ENCODE peak calls at places on chromosomes 5 and 9, in four cellular contexts. G is CD8-positive, alpha-beta T cell; W is HCT116; V is psoas muscle. N is an unnamed sample.
A peak's percentile ranks its signal among the peaks of the same experiment; 100 is the strongest.

GRCh38 chr9:111851536-111851935 is 45.1 kb upstream of the UGCG start:
- DNase-seq in G (no peak), W (peak; percentile 48), V (no peak), N (no peak)

GRCh38 chr5:378301-378891 is 56.9 kb downstream of the AHRR start:
- DNase-seq in G (peak; percentile 27), W (no peak), V (no peak), N (no peak)

GRCh38 chr5:67063791-67064190 is 132.8 kb downstream of the CD180 start:
- DNase-seq in G (no peak), W (no peak), V (no peak), N (no peak)

GRCh38 chr5:171445910-171446516 is 26.6 kb downstream of the FGF18 start:
- DNase-seq in G (no peak), W (no peak), V (peak; percentile 71), N (peak; percentile 8)

GRCh38 chr9:36135791-36136276 is 699 bp upstream of the GLIPR2 start:
- DNase-seq in G (no peak), W (no peak), V (no peak), N (no peak)

GRCh38 chr5:1882337-1883119 is at the start of gene IRX4:
- DNase-seq in G (no peak), W (peak; percentile 42), V (peak; percentile 46), N (no peak)

GRCh38 chr9:98654247-98654646 is 54.5 kb downstream of the GABBR2 start:
- DNase-seq in G (no peak), W (no peak), V (no peak), N (no peak)

GRCh38 chr9:113594484-113595299 is 131.2 kb downstream of the RGS3 start:
- DNase-seq in G (no peak), W (no peak), V (peak; percentile 57), N (no peak)

GRCh38 chr5:147534172-147534951 is 24.5 kb upstream of the DPYSL3 start:
- DNase-seq in G (no peak), W (no peak), V (no peak), N (no peak)

GRCh38 chr5:79011869-79012268 is 26.8 kb upstream of the ARSB start:
- DNase-seq in G (no peak), W (no peak), V (no peak), N (no peak)
- H3K4me1 ChIP-seq in G (no peaks in the 10 kb centered on the region), W (no peaks in the 10 kb centered on the region), V (no peaks in the 10 kb centered on the region), N (no peaks in the 10 kb centered on the region)

GRCh38 chr5:97903742-97904141 is 720.7 kb upstream of the RIOK2 start:
- DNase-seq in G (no peak), W (no peak), V (no peak), N (no peak)
- H3K4me1 ChIP-seq in G (no peaks in the 10 kb centered on the region), W (no peaks in the 10 kb centered on the region), V (no peaks in the 10 kb centered on the region), N (no peaks in the 10 kb centered on the region)

DNA sequence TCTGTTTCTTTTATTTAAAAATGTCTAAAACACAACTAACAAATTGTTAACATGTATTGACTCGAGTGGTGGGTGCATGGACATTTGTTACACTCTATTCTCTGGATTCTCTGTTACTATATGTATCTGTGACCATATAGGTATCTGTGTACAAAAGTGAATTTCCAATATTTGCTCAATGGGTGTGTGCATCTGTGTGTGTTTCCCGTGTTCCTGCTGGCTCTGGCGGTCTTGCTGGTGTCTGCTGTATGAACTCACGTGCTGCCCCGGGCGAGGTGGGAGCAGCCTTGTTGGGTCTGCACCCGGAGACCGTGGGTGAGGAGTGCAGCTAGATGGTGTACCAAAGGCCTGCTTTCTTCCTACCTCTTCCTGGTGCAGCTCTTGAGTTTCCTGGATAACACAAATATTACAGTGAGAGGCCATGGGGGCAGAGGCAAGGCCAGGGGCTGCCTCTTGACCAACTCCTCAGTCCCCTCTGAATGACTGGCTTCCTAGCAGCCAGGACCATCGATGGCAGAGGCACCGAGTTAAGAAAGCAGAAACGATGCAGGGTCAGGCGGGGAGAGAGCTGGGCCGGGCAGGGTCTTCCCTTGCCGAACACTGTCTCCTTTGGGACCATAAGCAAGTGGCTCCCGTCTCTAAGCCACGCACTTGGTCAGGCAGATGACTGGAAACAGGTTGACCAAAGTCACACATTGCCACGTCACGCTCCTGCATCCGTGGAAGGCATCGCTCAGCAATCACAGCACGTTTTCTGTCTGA is 49.5 kb downstream of the LHX2 start:
- DNase-seq in G (no peak), W (no peak), V (no peak), N (no peak)
- H3K4me1 ChIP-seq in G (no peaks in the 10 kb centered on the region), W (no peaks in the 10 kb centered on the region), V (no peaks in the 10 kb centered on the region), N (no peaks in the 10 kb centered on the region)

DNA sequence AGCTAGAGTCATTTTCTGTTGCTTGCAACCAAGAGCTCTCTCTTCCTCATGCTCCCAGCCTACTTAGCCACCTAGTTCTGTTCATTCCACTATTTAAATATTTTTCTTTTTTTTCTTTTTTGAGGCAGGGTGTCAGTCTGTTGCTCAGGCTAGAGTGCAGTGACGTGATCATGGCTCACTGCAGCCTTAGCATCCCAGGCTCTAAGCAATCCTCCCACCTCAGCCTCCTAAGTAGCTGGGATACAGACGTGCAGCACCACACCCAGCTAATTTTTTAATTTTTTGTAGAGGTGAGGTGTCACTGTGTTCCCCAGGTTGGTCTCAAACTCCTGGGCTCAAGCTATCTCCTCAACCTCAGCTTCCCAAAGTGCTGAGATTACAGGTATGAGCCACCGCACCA is 5.1 kb upstream of the F12 start:
- DNase-seq in G (no peak), W (no peak), V (no peak), N (no peak)
- H3K4me1 ChIP-seq in G (peaks cover 17% of the 10 kb centered on the region), W (no peaks in the 10 kb centered on the region), V (no peaks in the 10 kb centered on the region), N (no peaks in the 10 kb centered on the region)

GRCh38 chr9:14180077-14180941 is 133.6 kb downstream of the NFIB start:
- DNase-seq in G (no peak), W (no peak), V (no peak), N (peak; percentile 53)

GRCh38 chr9:14180942-14181270 is 133.0 kb downstream of the NFIB start:
- DNase-seq in G (no peak), W (no peak), V (no peak), N (no peak)

GRCh38 chr9:14186096-14186495 is 127.8 kb downstream of the NFIB start:
- DNase-seq in G (no peak), W (no peak), V (no peak), N (no peak)

GRCh38 chr9:14185016-14185415 is 128.9 kb downstream of the NFIB start:
- DNase-seq in G (no peak), W (no peak), V (no peak), N (no peak)

GRCh38 chr9:14183001-14183400 is 130.9 kb downstream of the NFIB start:
- DNase-seq in G (no peak), W (no peak), V (no peak), N (no peak)
- H3K4me1 ChIP-seq in G (no peaks in the 10 kb centered on the region), W (peaks cover 22% of the 10 kb centered on the region), V (peaks cover 19% of the 10 kb centered on the region), N (peaks cover 31% of the 10 kb centered on the region)

GRCh38 chr5:84378961-84379360 is 5.7 kb downstream of the EDIL3 start:
- DNase-seq in G (no peak), W (no peak), V (no peak), N (no peak)

GRCh38 chr5:84376346-84376745 is 8.3 kb downstream of the EDIL3 start:
- DNase-seq in G (no peak), W (no peak), V (no peak), N (no peak)

GRCh38 chr5:84381501-84382362 is 2.9 kb downstream of the EDIL3 start:
- DNase-seq in G (no peak), W (no peak), V (no peak), N (no peak)

GRCh38 chr5:84379749-84380148 is 4.9 kb downstream of the EDIL3 start:
- DNase-seq in G (no peak), W (no peak), V (no peak), N (no peak)

DNA sequence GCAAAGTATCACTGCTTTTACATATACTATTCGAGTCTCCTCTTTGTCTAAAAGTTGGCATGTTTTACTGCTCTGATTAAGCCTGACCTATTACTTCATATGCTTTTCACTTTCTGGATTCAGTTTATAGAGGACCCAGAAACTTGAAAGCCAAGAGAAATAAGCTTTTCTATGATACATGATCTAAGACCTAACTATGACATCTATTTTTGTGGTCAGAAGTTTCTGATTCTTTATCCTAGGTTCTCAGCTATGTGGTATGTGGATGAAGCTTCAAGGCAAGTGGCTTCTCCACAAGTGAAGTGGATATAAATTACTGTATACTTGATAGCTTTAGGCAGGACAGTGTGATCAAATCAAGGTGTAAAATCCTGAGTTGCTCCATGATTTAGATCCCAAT is 6.3 kb downstream of the EDIL3 start:
- DNase-seq in G (no peak), W (no peak), V (no peak), N (no peak)
- H3K4me1 ChIP-seq in G (no peaks in the 10 kb centered on the region), W (no peaks in the 10 kb centered on the region), V (no peaks in the 10 kb centered on the region), N (peaks cover 3% of the 10 kb centered on the region)

GRCh38 chr9:136242248-136242647 is 3.4 kb downstream of the QSOX2 start:
- DNase-seq in G (no peak), W (no peak), V (no peak), N (peak; percentile 34)
- H3K4me1 ChIP-seq in G (peaks cover 35% of the 10 kb centered on the region), W (peaks cover 16% of the 10 kb centered on the region), V (peaks cover 23% of the 10 kb centered on the region), N (peaks cover 61% of the 10 kb centered on the region)

N was measured in thyroid gland.